ENCODE peak calls at places on chromosomes 16 and 17, in eight cellular contexts. L is OCI-LY7; M is fibroblast of lung; E is CD4-positive, CD25-positive, alpha-beta regulatory T cell; J is A549; Q is mesendoderm; S is pancreas; T is PC-9. D is an unnamed sample.
A peak's percentile ranks its signal among the peaks of the same experiment; 100 is the strongest.

GRCh38 chr17:77667478-77667877 is 291.0 kb upstream of the TNRC6C start:
- DNase-seq in L (no peak), M (no peak), E (no peak), J (no peak), Q (no peak), S (no peak), T (no peak), D (no peak)

GRCh38 chr17:34614698-34615097 is 35.3 kb downstream of the TMEM132E start:
- DNase-seq in L (no peak), M (no peak), E (no peak), J (no peak), Q (no peak), S (no peak), T (no peak), D (no peak)

GRCh38 chr16:79434771-79435170 is 165.8 kb downstream of the MAF start:
- DNase-seq in L (no peak), M (no peak), E (no peak), J (no peak), Q (no peak), S (no peak), T (no peak), D (no peak)

GRCh38 chr16:87207509-87207908 is 109.7 kb downstream of the C16orf95 start:
- DNase-seq in L (no peak), M (peak; percentile 89), E (no peak), J (peak; percentile 53), Q (no peak), S (no peak), T (no peak), D (no peak)

GRCh38 chr17:8392674-8393469 is 4.8 kb downstream of the RNF222 start:
- DNase-seq in L (no peak), M (no peak), E (no peak), J (no peak), Q (no peak), S (no peak), T (no peak), D (peak; percentile 75)

GRCh38 chr17:40112718-40113109 is 9.1 kb upstream of the MSL1 start:
- DNase-seq in L (no peak), M (no peak), E (no peak), J (no peak), Q (no peak), S (no peak), T (no peak), D (peak; percentile 18)

GRCh38 chr16:52099382-52099781 is 447.6 kb downstream of the TOX3 start:
- DNase-seq in L (no peak), M (no peak), E (no peak), J (no peak), Q (no peak), S (no peak), T (no peak), D (no peak)

GRCh38 chr16:88655053-88655732 is 4.3 kb upstream of the CYBA start:
- DNase-seq in L (no peak), M (no peak), E (no peak), J (no peak), Q (no peak), S (no peak), T (no peak), D (peak; percentile 72)

GRCh38 chr16:54957403-54957802 is 26.7 kb downstream of the IRX5 start:
- DNase-seq in L (peak; percentile 70), M (no peak), E (peak; percentile 32), J (peak; percentile 47), Q (peak; percentile 54), S (peak; percentile 41), T (peak; percentile 38), D (no peak)

GRCh38 chr17:17171991-17172939 is 33.9 kb downstream of the PLD6 start:
- DNase-seq in L (no peak), M (no peak), E (peak; percentile 28), J (no peak), Q (peak; percentile 28), S (no peak), T (no peak), D (no peak)

GRCh38 chr17:8574687-8575086 is 55.8 kb downstream of the MYH10 start:
- DNase-seq in L (no peak), M (peak; percentile 21), E (no peak), J (peak; percentile 36), Q (peak; percentile 35), S (no peak), T (no peak), D (no peak)

GRCh38 chr16:88977028-88977844 is at the start of gene CBFA2T3:
- DNase-seq in L (peak; percentile 79), M (no peak), E (no peak), J (no peak), Q (no peak), S (no peak), T (peak; percentile 77), D (peak; percentile 94)

GRCh38 chr17:77894126-77894956 is 64.2 kb upstream of the TNRC6C start:
- DNase-seq in L (no peak), M (no peak), E (no peak), J (no peak), Q (no peak), S (no peak), T (no peak), D (peak; percentile 59)

GRCh38 chr16:47045023-47045422 is 71.5 kb upstream of the DNAJA2 start:
- DNase-seq in L (no peak), M (peak; percentile 33), E (no peak), J (no peak), Q (no peak), S (no peak), T (no peak), D (no peak)

GRCh38 chr16:56985288-56985961 is 3.9 kb upstream of the NLRC5 start:
- DNase-seq in L (no peak), M (peak; percentile 88), E (no peak), J (peak; percentile 75), Q (peak; percentile 61), S (no peak), T (peak; percentile 59), D (peak; percentile 84)

GRCh38 chr17:55730380-55730779 is 7.7 kb upstream of the TMEM100 start:
- DNase-seq in L (no peak), M (no peak), E (no peak), J (no peak), Q (no peak), S (no peak), T (no peak), D (no peak)

GRCh38 chr17:55728833-55729232 is 6.2 kb upstream of the TMEM100 start:
- DNase-seq in L (no peak), M (peak; percentile 33), E (no peak), J (no peak), Q (no peak), S (no peak), T (no peak), D (no peak)

GRCh38 chr17:55729484-55729883 is 6.8 kb upstream of the TMEM100 start:
- DNase-seq in L (no peak), M (no peak), E (no peak), J (no peak), Q (no peak), S (no peak), T (no peak), D (no peak)

GRCh38 chr17:55731586-55732250 is 9.1 kb upstream of the TMEM100 start:
- DNase-seq in L (no peak), M (no peak), E (no peak), J (no peak), Q (peak; percentile 57), S (no peak), T (no peak), D (peak; percentile 79)

GRCh38 chr17:55730808-55731207 is 8.1 kb upstream of the TMEM100 start:
- DNase-seq in L (no peak), M (no peak), E (no peak), J (no peak), Q (no peak), S (no peak), T (no peak), D (no peak)
- H3K4me3 ChIP-seq in L (no peak overlapping the region), M (no peak overlapping the region), E (no peak overlapping the region), J (no peak overlapping the region), Q (no peak overlapping the region), S (no peak overlapping the region), T (no peak overlapping the region), D (no peak overlapping the region)

GRCh38 chr16:11359370-11359769 is 14.1 kb downstream of the RMI2 start:
- DNase-seq in L (no peak), M (peak; percentile 85), E (no peak), J (no peak), Q (peak; percentile 92), S (peak; percentile 71), T (peak; percentile 95), D (peak; percentile 90)

GRCh38 chr16:11361043-11361442 is 15.8 kb downstream of the RMI2 start:
- DNase-seq in L (no peak), M (no peak), E (no peak), J (no peak), Q (no peak), S (no peak), T (no peak), D (no peak)

GRCh38 chr16:11358531-11358930 is 13.3 kb downstream of the RMI2 start:
- DNase-seq in L (no peak), M (no peak), E (no peak), J (no peak), Q (no peak), S (no peak), T (no peak), D (no peak)

GRCh38 chr16:11361751-11362742 is 16.8 kb downstream of the RMI2 start:
- DNase-seq in L (peak; percentile 56), M (no peak), E (peak; percentile 56), J (no peak), Q (no peak), S (no peak), T (no peak), D (no peak)

DNA sequence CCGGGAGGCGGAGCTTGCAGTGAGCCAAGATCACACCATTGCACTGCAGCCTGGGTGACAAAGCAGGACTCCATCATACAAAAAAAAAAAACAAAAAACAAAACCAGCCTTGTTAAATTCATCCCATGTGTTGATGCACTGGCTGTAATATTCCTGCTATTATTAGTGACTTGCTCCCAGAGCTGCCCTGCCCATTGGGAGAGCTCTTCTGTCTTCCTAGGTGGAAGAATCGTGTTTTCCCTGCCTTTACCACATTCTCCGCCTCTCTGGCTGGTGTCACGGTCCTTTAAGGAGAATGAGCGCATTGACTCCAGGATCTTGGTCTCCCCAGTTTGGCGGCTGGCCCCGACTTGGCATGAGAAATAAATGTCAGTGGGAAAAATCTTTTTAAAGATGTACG is 15.3 kb downstream of the RMI2 start:
- DNase-seq in L (no peak), M (no peak), E (no peak), J (no peak), Q (no peak), S (no peak), T (no peak), D (no peak)
- H3K4me1 ChIP-seq in L (peaks cover 80% of the 10 kb centered on the region), M (peaks cover 57% of the 10 kb centered on the region), E (peaks cover 35% of the 10 kb centered on the region), J (peaks cover 28% of the 10 kb centered on the region), Q (peaks cover 7% of the 10 kb centered on the region), S (peaks cover 10% of the 10 kb centered on the region), T (peaks cover 52% of the 10 kb centered on the region), D (peaks cover 21% of the 10 kb centered on the region)

GRCh38 chr17:81489012-81489968 is 23.3 kb downstream of the ACTG1 start:
- DNase-seq in L (no peak), M (no peak), E (no peak), J (no peak), Q (no peak), S (no peak), T (no peak), D (no peak)
- H3K4me3 ChIP-seq in L (no peak overlapping the region), M (no peak overlapping the region), E (no peak overlapping the region), J (no peak overlapping the region), Q (no peak overlapping the region), S (no peak overlapping the region), T (no peak overlapping the region), D (no peak overlapping the region)

DNA sequence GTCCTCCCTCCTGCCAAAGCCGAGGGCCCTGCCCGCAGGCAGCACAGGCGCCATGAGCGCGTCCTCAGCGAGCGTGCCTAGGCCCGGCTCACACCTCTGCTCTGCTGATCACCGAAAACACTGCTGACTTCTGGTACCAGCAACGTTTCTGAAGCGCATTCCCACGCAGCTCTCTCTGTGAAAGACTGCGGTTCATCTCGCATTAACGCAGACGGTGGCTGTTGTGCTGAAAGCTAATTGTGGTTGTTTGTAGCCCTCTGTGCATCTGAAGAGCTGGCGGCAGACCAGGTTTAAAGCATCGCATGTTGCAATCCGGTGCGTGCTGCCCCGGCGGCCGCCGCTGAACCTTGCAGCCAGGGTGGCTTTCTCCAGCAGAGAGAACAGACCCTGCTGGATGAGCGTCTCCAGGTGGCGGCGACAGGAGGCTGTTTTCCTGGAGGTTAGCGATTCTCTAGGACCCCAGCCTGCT is 49.9 kb upstream of the CHMP6 start:
- DNase-seq in L (no peak), M (peak; percentile 47), E (no peak), J (no peak), Q (no peak), S (no peak), T (no peak), D (peak; percentile 64)
- H3K4me1 ChIP-seq in L (peaks cover 12% of the 10 kb centered on the region), M (peaks cover 8% of the 10 kb centered on the region), E (peaks cover 19% of the 10 kb centered on the region), J (no peaks in the 10 kb centered on the region), Q (no peaks in the 10 kb centered on the region), S (no peaks in the 10 kb centered on the region), T (no peaks in the 10 kb centered on the region), D (peaks cover 9% of the 10 kb centered on the region)

D was measured in kidney.